ENCODE peak calls at places on chromosomes 2 and 18, in five cellular contexts. S, C, B, L and M are unnamed samples.

GRCh38 chr18:32049393-32050161 is 31.0 kb downstream of the RNF125 start:
- DNase-seq in B (no peak), C (peak; percentile 55), S (no peak), L (peak; percentile 53), M (no peak)

GRCh38 chr2:60555066-60555793 is 1.8 kb upstream of the BCL11A start:
- DNase-seq in C (peak; percentile 67), B (peak; percentile 89), S (peak; percentile 92), L (peak; percentile 28), M (peak; percentile 83)

GRCh38 chr2:121860033-121860810 is 104.8 kb downstream of the TSN start:
- DNase-seq in C (peak; percentile 50), L (no peak), S (no peak), B (peak; percentile 31), M (no peak)

GRCh38 chr2:240894836-240895558 is 959 bp downstream of the MAB21L4 start:
- DNase-seq in B (no peak), C (no peak), S (no peak), L (no peak), M (no peak)

GRCh38 chr2:97761192-97761591 is 47.8 kb downstream of the ZAP70 start:
- DNase-seq in B (no peak), C (no peak), S (no peak), L (no peak), M (no peak)

GRCh38 chr18:25349131-25349925 is 2.6 kb downstream of the ZNF521 start:
- DNase-seq in B (peak; percentile 31), C (peak; percentile 71), L (peak; percentile 55), S (peak; percentile 41), M (peak; percentile 70)

GRCh38 chr2:74267068-74267467 is 68.7 kb downstream of the MTHFD2 start:
- DNase-seq in C (no peak), B (peak; percentile 66), S (peak; percentile 67), L (no peak), M (no peak)

GRCh38 chr2:147424766-147425165 is 420.1 kb upstream of the ACVR2A start:
- DNase-seq in B (no peak), S (no peak), L (no peak), C (peak; percentile 21), M (no peak)

GRCh38 chr18:68797901-68798300 is at the start of gene CCDC102B:
- DNase-seq in L (no peak), B (peak; percentile 35), S (no peak), C (peak; percentile 67), M (no peak)

GRCh38 chr2:64222942-64223511 is 78.8 kb upstream of the PELI1 start:
- DNase-seq in B (no peak), L (no peak), C (no peak), S (peak; percentile 56), M (no peak)

GRCh38 chr18:48022531-48023330 is 92.3 kb upstream of the SMAD2 start:
- DNase-seq in L (no peak), B (peak; percentile 76), C (peak; percentile 58), S (peak; percentile 72), M (peak; percentile 40)

GRCh38 chr2:109609352-109610024 is 4.3 kb downstream of the SEPTIN10 start:
- DNase-seq in C (peak; percentile 87), S (peak; percentile 40), B (no peak), L (peak; percentile 25), M (no peak)

GRCh38 chr2:237403024-237403882 is 10.7 kb downstream of the COL6A3 start:
- DNase-seq in B (no peak), L (no peak), S (no peak), C (peak; percentile 74), M (peak; percentile 87)

GRCh38 chr2:169301596-169302330 is 60.6 kb downstream of the LRP2 start:
- DNase-seq in S (no peak), L (no peak), B (no peak), C (no peak), M (no peak)

GRCh38 chr2:188449992-188450391 is 158.3 kb downstream of the GULP1 start:
- DNase-seq in B (no peak), C (no peak), L (no peak), S (no peak), M (no peak)

GRCh38 chr2:102618452-102619413 is 620 bp upstream of the SLC9A2 start:
- DNase-seq in B (peak; percentile 39), C (peak; percentile 15), S (no peak), L (no peak), M (no peak)

GRCh38 chr2:120915670-120916069 is 180.0 kb downstream of the GLI2 start:
- DNase-seq in C (peak; percentile 58), L (no peak), S (no peak), B (no peak), M (no peak)

GRCh38 chr2:101736861-101737291 is 39.4 kb downstream of the MAP4K4 start:
- DNase-seq in L (no peak), C (peak; percentile 77), S (no peak), B (no peak), M (no peak)

GRCh38 chr2:234705108-234705507 is 208.2 kb upstream of the ARL4C start:
- DNase-seq in B (no peak), L (no peak), C (peak; percentile 96), S (no peak), M (no peak)

GRCh38 chr2:173238385-173238784 is 116.3 kb upstream of the CDCA7 start:
- DNase-seq in B (no peak), C (no peak), S (no peak), L (no peak), M (no peak)

GRCh38 chr2:37829202-37829601 is 95.9 kb upstream of the RMDN2 start:
- DNase-seq in L (peak; percentile 25), S (no peak), B (peak; percentile 28), C (peak; percentile 97), M (no peak)

GRCh38 chr2:54704688-54705605 is 18.5 kb upstream of the EML6 start:
- DNase-seq in L (no peak), S (peak; percentile 64), C (peak; percentile 57), B (peak; percentile 64), M (no peak)

GRCh38 chr2:233140913-233141469 is 80.8 kb downstream of the INPP5D start:
- DNase-seq in B (no peak), L (no peak), S (no peak), C (no peak), M (peak; percentile 2)
- H3K4me3 ChIP-seq in B (no peak overlapping the region), L (no peak overlapping the region), S (no peak overlapping the region), C (no peak overlapping the region), M (no peak overlapping the region)

GRCh38 chr2:8678731-8679566 is 2.9 kb upstream of the ID2 start:
- DNase-seq in C (peak; percentile 95), B (peak; percentile 99), L (peak; percentile 96), S (peak; percentile 97), M (peak; percentile 96)
- TF ChIP-seq CTCF in C (no peak), B (no peak), L (peak; percentile 21), S (no peak), M (no peak)

GRCh38 chr2:239113592-239113991 is 265.7 kb downstream of the TWIST2 start:
- DNase-seq in S (no peak), C (no peak), B (no peak), L (no peak), M (no peak)
- H3K4me1 ChIP-seq in S (peaks cover 3% of the 10 kb centered on the region), C (no peaks in the 10 kb centered on the region), B (peaks cover 24% of the 10 kb centered on the region), L (peaks cover 35% of the 10 kb centered on the region), M (peaks cover 57% of the 10 kb centered on the region)

DNA sequence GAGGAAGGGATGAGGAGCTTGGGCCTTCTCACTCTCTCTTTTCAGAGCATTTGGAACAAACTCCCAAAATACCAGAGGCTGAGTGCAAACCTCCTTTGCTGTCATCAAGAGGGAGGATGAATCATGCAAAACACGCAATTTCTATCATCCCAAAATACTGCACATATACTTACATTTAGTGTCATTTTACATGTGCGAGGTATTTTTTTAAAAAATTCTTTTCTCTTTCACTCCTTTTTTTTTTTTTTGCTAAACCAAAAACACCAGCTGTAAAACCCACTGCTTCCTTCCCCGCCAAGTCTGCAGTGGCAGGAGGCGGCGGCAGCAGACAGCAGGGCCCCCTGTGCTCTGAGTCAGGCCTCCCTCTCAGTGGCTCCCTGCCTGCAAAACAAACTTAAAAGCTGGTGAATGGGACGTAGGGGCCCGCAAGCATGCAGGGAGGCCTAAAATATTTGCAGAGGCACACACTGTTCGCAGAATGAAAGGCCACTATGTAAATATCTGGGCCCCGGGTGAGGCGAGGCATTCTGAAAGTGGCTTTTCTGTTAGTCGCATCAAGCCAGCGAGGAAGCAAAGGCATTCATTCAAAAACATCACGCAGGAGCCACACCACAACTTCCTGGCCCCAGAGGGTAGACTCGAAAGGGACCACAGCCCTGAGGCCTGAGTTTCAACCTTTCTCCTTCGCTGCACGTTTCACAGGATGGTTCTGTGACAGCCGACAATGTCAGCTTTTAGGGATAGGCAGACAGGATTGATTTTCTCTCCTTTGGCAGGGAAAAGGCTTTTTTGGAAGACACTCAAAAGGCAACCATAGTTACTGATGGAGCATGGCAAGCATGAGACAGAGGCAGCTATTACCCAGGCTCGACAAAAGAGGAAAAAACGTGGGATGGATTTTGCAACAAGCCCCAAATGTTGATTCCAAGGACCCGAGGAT is 73.4 kb downstream of the ACTR2 start:
- DNase-seq in L (peak; percentile 58), B (peak; percentile 64), C (peak; percentile 92), S (peak; percentile 92), M (no peak)
- H3K4me3 ChIP-seq in L (peak overlapping the region; percentile 19), B (no peak overlapping the region), C (peak overlapping the region; percentile 13), S (peak overlapping the region; percentile 44), M (peak overlapping the region; percentile 14)

DNA sequence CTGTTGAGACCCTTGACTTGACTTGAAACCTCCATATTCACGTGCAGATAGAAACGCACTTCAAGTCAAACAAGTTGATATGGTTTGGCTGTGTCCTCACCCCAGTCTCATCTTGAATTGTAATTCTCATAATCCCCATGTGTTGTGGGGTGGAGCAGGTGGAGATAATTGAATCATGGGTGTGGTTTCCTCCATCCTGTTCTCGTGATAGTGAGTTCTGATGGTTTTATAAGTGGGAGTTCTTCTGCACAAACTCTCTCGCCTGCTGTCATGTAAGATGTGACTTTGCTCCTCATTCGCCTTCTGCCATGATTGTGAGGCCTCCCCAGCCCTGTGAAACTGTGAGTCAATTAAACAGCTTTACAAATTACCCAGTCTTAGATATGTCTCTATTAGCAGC is 21.4 kb downstream of the SLC3A1 start:
- DNase-seq in B (no peak), C (no peak), S (no peak), L (no peak), M (no peak)
- TF ChIP-seq CTCF in B (no peak), C (no peak), S (no peak), L (no peak), M (no peak)

DNA sequence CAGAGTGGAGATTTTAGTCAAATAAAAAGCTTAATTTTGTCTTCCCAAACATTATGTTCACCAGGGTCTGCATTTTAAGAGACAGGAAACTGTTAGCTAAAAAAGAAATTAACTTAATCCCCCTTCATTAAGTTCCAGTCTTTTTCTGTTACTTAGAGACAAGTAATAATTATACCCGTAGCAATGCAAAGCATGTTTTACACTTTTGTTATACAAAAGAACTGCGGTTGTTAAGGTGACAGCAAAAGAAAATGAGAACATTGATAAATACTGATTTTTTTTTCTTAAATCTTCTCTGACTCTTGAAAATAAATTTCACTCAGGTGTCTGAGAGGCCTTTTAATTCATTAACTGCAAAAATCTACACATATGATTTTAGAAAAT is 101.4 kb downstream of the MEIS1 start:
- DNase-seq in L (no peak), B (no peak), C (no peak), S (no peak), M (no peak)
- H3K4me1 ChIP-seq in L (peaks cover 75% of the 10 kb centered on the region), B (peaks cover 21% of the 10 kb centered on the region), C (peaks cover 12% of the 10 kb centered on the region), S (no peaks in the 10 kb centered on the region), M (peaks cover 96% of the 10 kb centered on the region)